ENCODE peak calls at places on chromosomes 2 and 18, in eight cellular contexts. J, Q, L, A, E, H, G and Z are unnamed samples.

GRCh38 chr2:84481702-84482101 is 22.6 kb upstream of the SUCLG1 start:
- DNase-seq in Q (no peak), L (no peak), G (no peak), E (peak), H (no peak), A (no peak), J (peak), Z (peak)

GRCh38 chr2:177535000-177535399 is 142.4 kb downstream of the AGPS start:
- DNase-seq in A (no peak), L (no peak), H (no peak), Q (no peak), E (no peak), J (no peak), G (no peak), Z (no peak)

GRCh38 chr2:239194731-239195317 is 206.0 kb downstream of the HDAC4 start:
- DNase-seq in L (peak), H (no peak), E (no peak), J (no peak), A (no peak), Q (peak), G (peak), Z (no peak)

GRCh38 chr2:233426619-233427342 is 72.5 kb downstream of the DGKD start:
- DNase-seq in J (peak), A (no peak), E (peak), H (no peak), L (no peak), G (peak), Q (peak), Z (peak)

GRCh38 chr18:69843047-69843446 is 104.6 kb downstream of the CD226 start:
- DNase-seq in E (no peak), J (no peak), G (no peak), L (no peak), H (no peak), A (no peak), Q (no peak), Z (no peak)

GRCh38 chr2:128444044-128444771 is 125.5 kb upstream of the HS6ST1 start:
- DNase-seq in L (peak), Q (peak), H (peak), A (no peak), E (no peak), G (peak), J (no peak), Z (no peak)

GRCh38 chr2:28950941-28951630 is 30.0 kb upstream of the TOGARAM2 start:
- DNase-seq in E (no peak), A (no peak), G (no peak), Q (no peak), L (no peak), H (no peak), J (no peak), Z (no peak)

GRCh38 chr2:239180526-239181073 is 220.2 kb downstream of the HDAC4 start:
- DNase-seq in Q (no peak), L (peak), H (peak), G (peak), A (no peak), E (no peak), J (no peak), Z (no peak)

GRCh38 chr2:101038455-101039255 is 36.6 kb downstream of the RPL31 start:
- DNase-seq in E (no peak), G (no peak), L (no peak), J (no peak), A (no peak), H (no peak), Q (no peak), Z (peak)

GRCh38 chr18:36376361-36376760 is 78.8 kb downstream of the FHOD3 start:
- DNase-seq in A (no peak), G (no peak), J (no peak), H (no peak), Q (no peak), L (no peak), E (no peak), Z (peak)

GRCh38 chr2:62410926-62411456 is 95.0 kb downstream of the TMEM17 start:
- DNase-seq in E (peak), L (no peak), H (no peak), Q (no peak), G (no peak), J (no peak), A (no peak), Z (peak)

GRCh38 chr2:2362181-2362580 is 31.1 kb upstream of the MYT1L start:
- DNase-seq in L (no peak), Q (no peak), A (no peak), G (no peak), H (no peak), J (no peak), E (no peak), Z (no peak)

GRCh38 chr2:16271231-16271896 is 331.0 kb downstream of the MYCN start:
- DNase-seq in Q (no peak), E (no peak), J (no peak), G (no peak), H (no peak), L (no peak), A (no peak), Z (no peak)

GRCh38 chr2:134660619-134661403 is 58.0 kb downstream of the TMEM163 start:
- DNase-seq in E (no peak), L (no peak), Q (no peak), A (no peak), G (no peak), H (no peak), J (no peak), Z (no peak)

GRCh38 chr2:216829533-216829932 is 30.3 kb downstream of the TNP1 start:
- DNase-seq in J (peak), A (peak), L (peak), H (no peak), E (peak), G (peak), Q (peak), Z (peak)

GRCh38 chr18:57434177-57434535 is 1.0 kb upstream of the ONECUT2 start:
- DNase-seq in H (no peak), A (no peak), J (no peak), E (no peak), L (no peak), G (no peak), Q (no peak), Z (no peak)

GRCh38 chr2:184357033-184357432 is 241.3 kb upstream of the ZNF804A start:
- DNase-seq in Q (no peak), J (no peak), G (no peak), A (no peak), L (no peak), H (no peak), E (no peak), Z (no peak)

GRCh38 chr2:226327830-226328229 is 471.8 kb downstream of the IRS1 start:
- DNase-seq in L (no peak), J (no peak), H (no peak), A (no peak), Q (no peak), E (no peak), G (no peak), Z (no peak)

GRCh38 chr2:172788871-172789270 is 53.2 kb downstream of the RAPGEF4 start:
- DNase-seq in G (no peak), E (no peak), J (no peak), L (no peak), A (no peak), Q (no peak), H (no peak), Z (no peak)

GRCh38 chr2:229519655-229520054 is 194.7 kb downstream of the DNER start:
- DNase-seq in E (peak), H (no peak), G (no peak), Q (no peak), L (no peak), A (no peak), J (peak), Z (no peak)

GRCh38 chr2:20674974-20675679 is 8.2 kb downstream of the GDF7 start:
- DNase-seq in L (no peak), H (no peak), Q (peak), G (no peak), J (peak), A (peak), E (peak), Z (peak)

GRCh38 chr2:20675701-20676352 is 8.9 kb downstream of the GDF7 start:
- DNase-seq in H (no peak), L (no peak), G (no peak), A (no peak), J (no peak), E (no peak), Q (no peak), Z (no peak)

GRCh38 chr2:20674309-20674965 is 7.5 kb downstream of the GDF7 start:
- DNase-seq in G (no peak), H (no peak), E (no peak), J (no peak), Q (no peak), A (no peak), L (no peak), Z (no peak)

GRCh38 chr2:20677301-20678176 is 10.6 kb downstream of the GDF7 start:
- DNase-seq in G (no peak), H (no peak), L (no peak), Q (no peak), A (no peak), J (no peak), E (no peak), Z (no peak)

DNA sequence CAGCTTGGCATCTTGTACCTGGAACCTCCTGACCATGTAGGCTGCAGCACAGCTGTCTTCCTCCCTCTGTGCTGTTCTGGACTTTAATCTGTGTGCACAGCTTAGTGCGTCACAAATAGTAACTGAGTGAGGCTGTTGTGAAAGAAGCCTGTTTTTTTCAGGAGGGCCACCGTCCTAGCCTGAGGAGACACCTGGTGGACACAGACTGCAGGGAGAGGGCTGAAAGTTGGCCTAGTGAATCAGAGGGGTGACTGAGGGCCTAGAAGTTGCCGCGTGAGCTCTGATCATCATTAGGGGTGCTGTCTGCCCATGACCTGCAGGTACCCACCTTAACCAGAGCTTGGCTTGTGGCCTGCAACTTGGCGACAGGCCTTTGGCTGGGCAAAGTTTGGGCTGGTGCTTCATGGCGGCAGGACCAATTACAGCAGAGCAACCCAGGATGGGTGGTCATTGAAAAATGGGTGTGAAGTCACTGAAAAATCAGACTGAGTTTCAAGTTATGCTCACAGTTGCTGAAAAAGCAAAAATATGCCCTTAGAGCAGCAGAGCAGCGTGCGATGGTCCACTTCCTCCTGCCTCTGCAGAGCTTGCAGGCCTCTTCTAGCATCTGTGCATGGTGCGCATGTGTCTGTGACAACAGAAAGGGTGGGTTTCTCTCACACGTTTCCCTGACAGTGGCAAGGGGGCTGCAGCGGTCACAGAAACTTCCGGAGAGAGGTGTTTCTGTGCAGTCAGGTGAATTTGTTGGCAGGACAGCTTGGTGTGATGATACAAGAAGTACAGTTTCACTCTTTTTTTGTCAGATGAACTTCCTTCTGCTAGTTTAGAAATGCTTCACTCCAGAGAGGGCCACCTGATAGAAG is 9.6 kb downstream of the GDF7 start:
- DNase-seq in L (no peak), E (no peak), J (no peak), A (no peak), G (no peak), Q (no peak), H (no peak), Z (no peak)
- TF ChIP-seq CTCF in L (no peak), E (no peak), J (no peak), A (no peak), G (no peak), Q (peak), H (no peak), Z (no peak)

DNA sequence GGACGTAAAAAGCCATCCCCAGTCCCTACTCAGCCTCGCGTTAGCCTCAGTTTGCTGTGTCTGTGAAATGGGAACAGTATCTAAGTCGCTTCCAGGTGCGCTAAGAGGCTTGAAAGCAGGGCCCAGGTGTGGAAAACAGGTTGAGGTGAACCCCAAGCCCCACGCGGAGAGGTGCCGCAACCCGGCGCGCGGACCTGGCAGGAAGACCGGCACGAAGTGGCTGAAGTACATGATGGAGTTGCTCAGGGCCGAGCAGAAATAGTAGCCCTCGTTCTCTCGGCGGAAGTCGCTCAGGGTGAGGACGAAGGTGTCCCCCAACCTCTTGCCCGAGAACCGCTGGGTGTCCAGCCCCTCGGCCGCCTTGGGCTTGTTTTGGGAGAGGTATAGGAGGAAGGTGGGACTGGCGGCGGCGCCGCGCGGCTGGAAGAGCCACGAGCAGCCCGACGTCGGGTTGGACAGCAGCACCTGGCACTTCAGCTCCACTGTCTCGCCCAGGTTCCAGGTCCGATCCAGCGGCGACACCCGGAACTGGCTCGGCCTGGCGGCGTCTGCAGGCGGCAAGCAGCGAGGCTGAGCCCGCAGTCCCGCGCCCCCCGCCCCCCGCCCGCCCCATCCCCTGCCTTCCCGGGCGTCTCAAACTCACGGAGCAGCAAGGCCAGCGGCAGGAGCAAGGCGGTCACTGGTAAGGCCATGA is 432 bp downstream of the CD8A start:
- DNase-seq in G (no peak), A (no peak), L (no peak), E (no peak), J (no peak), Q (no peak), H (no peak), Z (no peak)
- H3K4me3 ChIP-seq in G (peak), A (peak), L (no peak), E (no peak), J (no peak), Q (peak), H (no peak), Z (no peak)

GRCh38 chr2:56185582-56186046 is 1.8 kb downstream of the CCDC85A start:
- DNase-seq in G (no peak), A (no peak), L (no peak), E (peak), J (peak), H (no peak), Q (peak), Z (peak)
- TF ChIP-seq CTCF in G (no peak), A (peak), L (no peak), E (no peak), J (peak), H (no peak), Q (no peak), Z (peak)

GRCh38 chr2:118772487-118773200 is 74.8 kb downstream of the EN1 start:
- DNase-seq in J (no peak), L (no peak), Q (peak), H (no peak), E (no peak), G (no peak), A (no peak), Z (no peak)

GRCh38 chr2:118769707-118770400 is 77.6 kb downstream of the EN1 start:
- DNase-seq in A (no peak), H (no peak), G (no peak), E (no peak), Q (peak), J (no peak), L (no peak), Z (no peak)

GRCh38 chr2:118779362-118779761 is 68.1 kb downstream of the EN1 start:
- DNase-seq in L (no peak), A (no peak), H (no peak), Q (no peak), E (no peak), J (no peak), G (no peak), Z (peak)

GRCh38 chr2:118774458-118775133 is 72.9 kb downstream of the EN1 start:
- DNase-seq in E (peak), A (no peak), H (no peak), J (peak), G (peak), L (no peak), Q (peak), Z (peak)
- H3K4me3 ChIP-seq in E (peak), A (peak), H (peak), J (peak), G (peak), L (peak), Q (peak), Z (peak)

DNA sequence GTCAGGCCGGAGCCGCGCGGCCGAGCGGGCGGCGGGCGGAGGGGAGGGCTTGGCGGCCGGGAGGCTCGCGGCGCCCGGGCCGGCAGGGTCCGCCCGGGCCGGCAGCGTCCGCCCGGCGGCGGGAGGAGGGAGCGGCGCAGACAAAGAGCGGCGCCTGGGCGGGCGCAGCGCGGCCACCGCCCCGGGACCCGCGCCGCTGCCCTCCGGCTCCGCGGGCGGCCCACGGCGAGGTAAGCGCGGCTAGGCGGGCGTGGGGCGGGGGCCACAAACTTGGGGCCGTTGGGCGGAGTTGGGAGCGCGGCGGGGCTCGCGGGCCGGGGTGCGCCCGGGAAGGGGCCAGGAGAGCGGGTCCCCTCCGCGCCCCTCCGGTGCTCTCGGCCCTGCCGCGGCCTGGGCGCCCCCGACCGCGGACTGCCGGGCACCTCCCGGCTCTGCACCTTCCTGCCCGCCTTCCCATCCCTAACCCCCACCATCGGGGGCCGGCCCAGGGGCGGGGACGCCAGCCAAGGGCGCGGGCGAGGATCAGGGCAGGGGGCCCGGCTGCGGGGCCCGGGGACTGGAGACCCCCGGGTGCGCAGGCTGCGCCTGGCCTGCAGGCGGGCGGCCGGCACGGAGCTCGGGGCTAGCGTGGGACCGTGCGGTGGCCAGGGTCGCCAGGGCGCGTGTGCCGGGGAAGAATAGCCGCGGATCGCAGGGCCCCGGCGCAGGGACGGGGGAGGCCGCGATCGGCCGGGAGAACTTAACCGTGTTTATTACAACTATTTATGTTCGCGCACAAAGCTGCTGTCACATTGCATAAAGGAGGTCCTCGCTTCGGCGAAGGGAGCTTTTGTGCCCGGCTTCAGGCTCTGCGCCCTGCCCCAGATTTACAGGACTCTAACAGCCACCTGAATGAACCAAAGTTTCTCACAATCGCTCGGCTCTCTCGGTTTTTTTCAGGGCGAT is at the start of gene NCK2:
- DNase-seq in E (peak), L (no peak), A (no peak), G (peak), J (no peak), Q (no peak), H (no peak), Z (peak)
- TF ChIP-seq CTCF in E (no peak), L (no peak), A (peak), G (no peak), J (no peak), Q (no peak), H (no peak), Z (no peak)

GRCh38 chr2:170694316-170694715 is 20.8 kb upstream of the SP5 start:
- DNase-seq in Q (no peak), H (no peak), E (no peak), G (no peak), J (no peak), A (no peak), L (no peak), Z (no peak)

GRCh38 chr2:170689481-170689880 is 25.7 kb upstream of the SP5 start:
- DNase-seq in G (no peak), J (no peak), E (no peak), H (no peak), Q (no peak), L (no peak), A (no peak), Z (no peak)

GRCh38 chr2:170695546-170695925 is 19.6 kb upstream of the SP5 start:
- DNase-seq in E (no peak), A (no peak), Q (no peak), G (no peak), J (no peak), H (no peak), L (no peak), Z (no peak)

GRCh38 chr2:170685591-170685990 is 29.5 kb upstream of the SP5 start:
- DNase-seq in J (no peak), Q (no peak), L (no peak), H (no peak), A (no peak), G (no peak), E (no peak), Z (no peak)

DNA sequence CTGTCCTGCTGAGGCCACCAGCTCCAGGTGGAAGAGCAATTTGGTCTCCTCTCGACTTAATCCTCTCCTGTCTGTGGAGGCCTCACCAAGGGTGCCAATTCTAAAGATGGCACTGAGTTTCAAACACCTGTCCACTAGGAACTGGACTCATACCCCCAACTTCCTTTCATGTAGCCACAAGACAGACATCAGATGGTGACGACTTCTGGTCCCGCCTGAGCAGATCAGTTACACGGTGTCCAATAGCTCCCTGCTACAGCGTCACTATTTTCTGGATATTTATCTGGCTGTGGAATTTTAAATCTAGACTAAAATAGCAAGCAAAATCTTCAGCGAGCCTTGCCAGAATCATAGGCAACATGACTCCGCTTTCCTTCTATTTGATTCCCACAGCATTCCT is 24.5 kb upstream of the SP5 start:
- DNase-seq in H (no peak), L (no peak), E (no peak), J (no peak), Q (no peak), G (no peak), A (no peak), Z (no peak)
- H3K4me3 ChIP-seq in H (no peak), L (no peak), E (no peak), J (no peak), Q (no peak), G (no peak), A (no peak), Z (no peak)

DNA sequence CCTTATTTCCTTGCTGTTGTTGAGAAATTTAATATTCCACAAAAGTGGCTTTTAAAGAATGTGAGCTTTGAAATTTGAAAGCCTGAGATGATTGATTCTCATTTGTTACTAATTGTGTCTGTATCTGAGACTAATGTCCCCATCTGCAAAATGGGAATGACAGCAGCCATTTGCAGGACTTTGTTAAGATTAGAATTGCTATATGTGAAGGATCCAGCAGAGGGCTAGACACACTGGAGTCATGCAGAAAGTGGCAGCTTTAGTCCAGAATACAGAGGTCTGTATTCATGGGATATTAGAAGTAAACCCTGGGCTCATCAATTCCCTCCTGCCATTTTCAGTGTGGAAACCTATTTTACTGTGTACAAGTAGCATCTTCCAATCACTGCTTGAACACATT is 296.5 kb upstream of the GYPC start:
- DNase-seq in L (no peak), A (no peak), J (no peak), G (no peak), H (no peak), Q (no peak), E (peak), Z (peak)
- TF ChIP-seq CTCF in L (no peak), A (no peak), J (peak), G (no peak), H (peak), Q (no peak), E (peak), Z (peak)